ENCODE peak calls at places on chromosomes 5 and 9, in nine cellular contexts. D is stimulated activated naive CD8-positive, alpha-beta T cell treated with anti-CD3 and anti-CD28 coated beads, Interleukin-15, Interleukin-2, amounts not matched to agents 100 U/mL and 50 U/mL, for 24 hours; P is activated CD8-positive, alpha-beta memory T cell treated with anti-CD3 and anti-CD28 coated beads, Interleukin-2, amount 50 U/mL, for 48 hours; U is NCI-H1092; R is MV-4-11; S is RWPE2; K is activated T-cell treated with anti-CD3 and anti-CD28 coated beads, Interleukin-2, amount 50 U/mL, for 4 hours; W is NCI-H748 treated with DMSO at 0.1 percent for 48 hours; Q is Right ventricle myocardium inferior. H is an unnamed sample.

GRCh38 chr5:55159763-55160492 is at the start of gene GPX8:
- DNase-seq in D (no peak), P (no peak), U (no peak), R (peak; percentile 29), S (no peak), K (no peak), W (peak; percentile 41), Q (no peak), H (peak; percentile 50)

GRCh38 chr5:170097934-170098333 is 7.8 kb upstream of the FOXI1 start:
- DNase-seq in D (no peak), P (no peak), U (no peak), R (peak; percentile 59), S (no peak), K (no peak), W (no peak), Q (no peak), H (no peak)

GRCh38 chr9:18726546-18726945 is 252.6 kb downstream of the ADAMTSL1 start:
- DNase-seq in D (no peak), P (no peak), U (no peak), R (no peak), S (no peak), K (no peak), W (no peak), Q (no peak), H (no peak)

GRCh38 chr5:43336159-43336558 is 22.9 kb upstream of the HMGCS1 start:
- DNase-seq in D (no peak), P (no peak), U (no peak), R (no peak), S (no peak), K (no peak), W (no peak), Q (no peak), H (no peak)

GRCh38 chr9:110391826-110392485 is 54.3 kb upstream of the TXNDC8 start:
- DNase-seq in D (no peak), P (no peak), U (no peak), R (no peak), S (no peak), K (no peak), W (no peak), Q (no peak), H (no peak)

GRCh38 chr9:131585375-131585774 is 40.1 kb downstream of the PRRT1B start:
- DNase-seq in D (peak; percentile 42), P (no peak), U (no peak), R (peak; percentile 84), S (no peak), K (no peak), W (no peak), Q (no peak), H (no peak)

GRCh38 chr9:132268725-132269352 is 85.9 kb downstream of the SETX start:
- DNase-seq in D (peak; percentile 75), P (peak; percentile 85), U (peak; percentile 26), R (peak; percentile 49), S (no peak), K (peak; percentile 66), W (peak; percentile 64), Q (no peak), H (peak; percentile 75)

GRCh38 chr9:125296843-125297372 is 35.3 kb downstream of the GAPVD1 start:
- DNase-seq in D (no peak), P (no peak), U (peak; percentile 81), R (no peak), S (no peak), K (no peak), W (peak; percentile 98), Q (no peak), H (no peak)

GRCh38 chr5:30401479-30402058 is 791.9 kb upstream of the CDH6 start:
- DNase-seq in D (no peak), P (no peak), U (peak; percentile 12), R (no peak), S (no peak), K (no peak), W (peak; percentile 79), Q (no peak), H (peak; percentile 40)

GRCh38 chr9:15936316-15936869 is 383.6 kb downstream of the CCDC171 start:
- DNase-seq in D (no peak), P (no peak), U (peak; percentile 93), R (no peak), S (no peak), K (no peak), W (peak; percentile 84), Q (no peak), H (no peak)

GRCh38 chr5:175461370-175461769 is 17.0 kb upstream of the SFXN1 start:
- DNase-seq in D (no peak), P (no peak), U (no peak), R (no peak), S (no peak), K (no peak), W (no peak), Q (no peak), H (no peak)

GRCh38 chr9:13213337-13213736 is 66.2 kb downstream of the MPDZ start:
- DNase-seq in D (no peak), P (no peak), U (no peak), R (no peak), S (no peak), K (no peak), W (no peak), Q (no peak), H (peak; percentile 15)

GRCh38 chr9:131627846-131628820 is 82.8 kb downstream of the PRRT1B start:
- DNase-seq in D (peak; percentile 49), P (no peak), U (no peak), R (peak; percentile 73), S (no peak), K (peak; percentile 54), W (no peak), Q (peak; percentile 71), H (no peak)

GRCh38 chr5:94009161-94009560 is 267.8 kb upstream of the POU5F2 start:
- DNase-seq in D (no peak), P (no peak), U (no peak), R (no peak), S (no peak), K (no peak), W (no peak), Q (no peak), H (no peak)

GRCh38 chr9:123814526-123814925 is 115.4 kb downstream of the DENND1A start:
- DNase-seq in D (no peak), P (no peak), U (no peak), R (no peak), S (no peak), K (no peak), W (no peak), Q (no peak), H (no peak)

GRCh38 chr5:159504106-159504856 is 174.0 kb upstream of the IL12B start:
- DNase-seq in D (no peak), P (no peak), U (no peak), R (no peak), S (no peak), K (no peak), W (no peak), Q (no peak), H (no peak)

GRCh38 chr9:3664044-3664443 is 138.2 kb upstream of the RFX3 start:
- DNase-seq in D (no peak), P (no peak), U (no peak), R (no peak), S (no peak), K (no peak), W (no peak), Q (no peak), H (no peak)

GRCh38 chr9:114367823-114368609 is 19.8 kb downstream of the AKNA start:
- DNase-seq in D (no peak), P (no peak), U (no peak), R (no peak), S (no peak), K (no peak), W (no peak), Q (no peak), H (no peak)

GRCh38 chr9:5561828-5562488 is 51.6 kb downstream of the PDCD1LG2 start:
- DNase-seq in D (no peak), P (no peak), U (no peak), R (no peak), S (no peak), K (no peak), W (no peak), Q (no peak), H (no peak)

GRCh38 chr9:127197861-127198430 is 66.6 kb upstream of the GARNL3 start:
- DNase-seq in D (no peak), P (no peak), U (no peak), R (peak; percentile 21), S (no peak), K (no peak), W (no peak), Q (peak; percentile 63), H (no peak)

GRCh38 chr9:137199411-137200121 is 975 bp downstream of the TPRN start:
- DNase-seq in D (no peak), P (no peak), U (no peak), R (no peak), S (no peak), K (no peak), W (no peak), Q (no peak), H (no peak)

GRCh38 chr5:156815988-156816599 is 34.0 kb upstream of the PPP1R2B start:
- DNase-seq in D (peak; percentile 28), P (no peak), U (no peak), R (no peak), S (no peak), K (no peak), W (no peak), Q (no peak), H (peak; percentile 66)

GRCh38 chr5:24642022-24642421 is 2.8 kb downstream of the CDH10 start:
- DNase-seq in D (no peak), P (no peak), U (peak; percentile 15), R (peak; percentile 31), S (no peak), K (no peak), W (peak; percentile 80), Q (no peak), H (peak; percentile 29)